ENCODE peak calls at places on chromosomes 11 and 22, in five cellular contexts. V is KBM-7, D is T-helper 9 cell, F is activated gamma-delta T cell, E is Caki2. G is an unnamed sample.

GRCh38 chr22:47474464-47474863 is 712.0 kb downstream of the TBC1D22A start:
- DNase-seq in V (peak; percentile 6), D (no peak), F (no peak), E (no peak), G (no peak)

GRCh38 chr22:34800265-34800664 is 265.7 kb upstream of the ISX start:
- DNase-seq in V (no peak), D (no peak), F (no peak), E (no peak), G (no peak)

GRCh38 chr11:32911413-32911812 is 18.8 kb downstream of the QSER1 start:
- DNase-seq in V (no peak), D (no peak), F (no peak), E (no peak), G (no peak)

GRCh38 chr22:30825711-30826505 is 131.2 kb downstream of the OSBP2 start:
- DNase-seq in V (no peak), D (no peak), F (no peak), E (no peak), G (no peak)

GRCh38 chr22:50621948-50622722 is 5.8 kb downstream of the ARSA start:
- DNase-seq in V (peak; percentile 63), D (no peak), F (no peak), E (no peak), G (peak; percentile 86)

GRCh38 chr11:68010058-68011041 is at the start of gene ALDH3B1:
- DNase-seq in V (peak; percentile 90), D (no peak), F (no peak), E (peak; percentile 95), G (peak; percentile 93)

GRCh38 chr11:10930961-10931760 is 73.3 kb upstream of the ZBED5 start:
- DNase-seq in V (peak; percentile 71), D (peak; percentile 28), F (peak; percentile 26), E (peak; percentile 83), G (peak; percentile 85)

GRCh38 chr11:69213315-69213714 is 57.6 kb downstream of the SMIM38 start:
- DNase-seq in V (no peak), D (no peak), F (no peak), E (peak; percentile 50), G (no peak)

GRCh38 chr22:49827307-49827852 is 293 bp downstream of the BRD1 start:
- DNase-seq in V (no peak), D (peak; percentile 19), F (no peak), E (no peak), G (no peak)

GRCh38 chr11:19472679-19473078 is 231.9 kb upstream of the E2F8 start:
- DNase-seq in V (no peak), D (no peak), F (no peak), E (no peak), G (no peak)

GRCh38 chr22:31530816-31531180 is 34.5 kb downstream of the SFI1 start:
- DNase-seq in V (no peak), D (no peak), F (no peak), E (no peak), G (no peak)

GRCh38 chr22:46029574-46030200 is 52.7 kb upstream of the WNT7B start:
- DNase-seq in V (no peak), D (no peak), F (no peak), E (no peak), G (peak; percentile 29)

GRCh38 chr11:16909375-16910035 is 104.7 kb downstream of the PLEKHA7 start:
- DNase-seq in V (no peak), D (no peak), F (no peak), E (no peak), G (no peak)

GRCh38 chr11:45100338-45100737 is 46.1 kb upstream of the PRDM11 start:
- DNase-seq in V (peak; percentile 53), D (no peak), F (no peak), E (peak; percentile 68), G (no peak)

GRCh38 chr11:85946221-85946620 is 91.0 kb downstream of the CCDC83 start:
- DNase-seq in V (no peak), D (no peak), F (no peak), E (no peak), G (no peak)

G was measured in spleen.